ENCODE peak calls at places on chromosome 13, in four cellular contexts. P, W, B and A are unnamed samples.

GRCh38 chr13:64675256-64675892 is 2554.8 kb downstream of the PCDH9 start:
- DNase-seq in P (no peak), W (no peak), B (no peak), A (no peak)

GRCh38 chr13:73369095-73369494 is 310.3 kb downstream of the KLF5 start:
- DNase-seq in P (no peak), W (no peak), B (no peak), A (no peak)

GRCh38 chr13:113387396-113387795 is 23.5 kb upstream of the GRTP1 start:
- DNase-seq in P (no peak), W (no peak), B (no peak), A (no peak)

GRCh38 chr13:23674795-23675640 is 104.8 kb downstream of the TNFRSF19 start:
- DNase-seq in P (no peak), W (no peak), B (no peak), A (no peak)

GRCh38 chr13:77565635-77566034 is 30.1 kb downstream of the SCEL start:
- DNase-seq in P (no peak), W (no peak), B (no peak), A (no peak)

GRCh38 chr13:31131470-31131961 is 30.2 kb downstream of the HSPH1 start:
- DNase-seq in P (no peak), W (no peak), B (no peak), A (no peak)

GRCh38 chr13:31067416-31068118 is 94.1 kb downstream of the HSPH1 start:
- DNase-seq in P (no peak), W (no peak), B (no peak), A (no peak)

GRCh38 chr13:102091231-102091630 is 310.6 kb downstream of the FGF14 start:
- DNase-seq in P (no peak), W (no peak), B (peak; percentile 66), A (no peak)

GRCh38 chr13:27569405-27569804 is 50.9 kb downstream of the LNX2 start:
- DNase-seq in P (no peak), W (no peak), B (no peak), A (no peak)

GRCh38 chr13:63631006-63631405 is 2215.4 kb upstream of the PCDH20 start:
- DNase-seq in P (no peak), W (no peak), B (no peak), A (no peak)

GRCh38 chr13:39209731-39210633 is 171.7 kb downstream of the NHLRC3 start:
- DNase-seq in P (no peak), W (no peak), B (no peak), A (no peak)

GRCh38 chr13:110329258-110329657 is 22.2 kb downstream of the COL4A2 start:
- DNase-seq in P (no peak), W (no peak), B (no peak), A (no peak)

GRCh38 chr13:40026741-40027140 is 371.3 kb downstream of the COG6 start:
- DNase-seq in P (no peak), W (no peak), B (no peak), A (no peak)

GRCh38 chr13:70856025-70856424 is 747.8 kb upstream of the KLHL1 start:
- DNase-seq in P (no peak), W (no peak), B (no peak), A (no peak)

GRCh38 chr13:27450921-27451461 is 627 bp upstream of the MTIF3 start:
- DNase-seq in P (no peak), W (peak; percentile 76), B (peak; percentile 50), A (peak; percentile 82)

GRCh38 chr13:50389726-50390125 is 374.5 kb downstream of the KCNRG start:
- DNase-seq in P (no peak), W (no peak), B (peak; percentile 56), A (no peak)

DNA sequence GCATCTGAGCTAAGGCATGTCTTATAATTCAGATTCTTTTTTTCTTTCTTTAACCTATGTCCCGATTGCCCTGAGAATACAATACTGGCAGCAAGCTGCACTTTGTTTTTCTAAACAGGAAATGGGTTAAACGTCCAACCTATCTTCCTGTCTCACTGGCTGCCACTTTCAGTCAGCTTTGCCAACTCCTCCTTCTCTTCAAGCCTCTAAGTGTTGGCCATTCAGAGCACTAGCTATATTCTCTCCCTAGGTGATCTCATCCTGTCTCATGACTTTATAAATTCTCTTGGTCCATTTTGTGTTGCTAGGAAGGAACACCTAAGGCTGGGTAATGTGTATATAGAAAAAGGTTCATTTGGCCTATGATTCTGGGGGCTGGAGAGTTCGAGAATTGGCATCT is 109.5 kb upstream of the TSC22D1 start:
- DNase-seq in P (no peak), W (no peak), B (no peak), A (no peak)
- H3K9me3 ChIP-seq in P (no peaks in the 10 kb centered on the region), W (no peaks in the 10 kb centered on the region), B (peaks cover 3% of the 10 kb centered on the region), A (no peaks in the 10 kb centered on the region)

GRCh38 chr13:41267106-41267505 is 3.7 kb upstream of the MTRF1 start:
- DNase-seq in P (no peak), W (no peak), B (no peak), A (no peak)
- H3K9me3 ChIP-seq in P (no peaks in the 10 kb centered on the region), W (peaks cover 22% of the 10 kb centered on the region), B (no peaks in the 10 kb centered on the region), A (peaks cover 5% of the 10 kb centered on the region)

GRCh38 chr13:19153782-19154450 is 27.7 kb downstream of the TUBA3C start:
- DNase-seq in P (no peak), W (no peak), B (peak; percentile 48), A (peak; percentile 57)
- H3K9me3 ChIP-seq in P (no peaks in the 10 kb centered on the region), W (peaks cover 79% of the 10 kb centered on the region), B (no peaks in the 10 kb centered on the region), A (no peaks in the 10 kb centered on the region)

DNA sequence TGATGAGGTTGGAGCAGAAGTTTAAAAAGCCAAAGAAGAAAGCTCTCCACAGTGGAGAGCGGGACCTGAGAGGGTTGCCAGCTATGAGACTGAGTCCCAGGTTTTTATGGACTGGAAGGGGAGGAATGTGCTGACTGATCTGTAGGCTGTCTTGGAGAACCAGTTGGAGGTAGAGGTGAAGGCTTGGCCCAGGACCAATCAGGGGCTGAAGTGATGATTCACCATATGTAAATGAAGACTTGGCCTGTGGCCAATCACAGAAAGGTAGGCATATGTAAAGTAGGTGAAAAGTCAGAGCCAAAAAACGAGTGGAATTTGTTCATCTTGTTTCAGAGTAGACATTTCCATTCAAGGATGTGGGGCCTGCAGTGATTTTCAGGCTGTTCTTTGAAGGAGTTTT is 17.5 kb upstream of the KBTBD6 start:
- DNase-seq in P (no peak), W (no peak), B (no peak), A (no peak)
- H3K9me3 ChIP-seq in P (peaks cover 37% of the 10 kb centered on the region), W (peaks cover 56% of the 10 kb centered on the region), B (no peaks in the 10 kb centered on the region), A (peaks cover 20% of the 10 kb centered on the region)

GRCh38 chr13:25899464-25899863 is 152.4 kb downstream of the SHISA2 start:
- DNase-seq in P (no peak), W (no peak), B (no peak), A (no peak)
- H3K9me3 ChIP-seq in P (no peaks in the 10 kb centered on the region), W (no peaks in the 10 kb centered on the region), B (peaks cover 15% of the 10 kb centered on the region), A (no peaks in the 10 kb centered on the region)

GRCh38 chr13:19171563-19171962 is 10.1 kb downstream of the TUBA3C start:
- DNase-seq in P (no peak), W (no peak), B (no peak), A (no peak)
- H3K9me3 ChIP-seq in P (no peaks in the 10 kb centered on the region), W (peaks cover 50% of the 10 kb centered on the region), B (peaks cover 3% of the 10 kb centered on the region), A (no peaks in the 10 kb centered on the region)

DNA sequence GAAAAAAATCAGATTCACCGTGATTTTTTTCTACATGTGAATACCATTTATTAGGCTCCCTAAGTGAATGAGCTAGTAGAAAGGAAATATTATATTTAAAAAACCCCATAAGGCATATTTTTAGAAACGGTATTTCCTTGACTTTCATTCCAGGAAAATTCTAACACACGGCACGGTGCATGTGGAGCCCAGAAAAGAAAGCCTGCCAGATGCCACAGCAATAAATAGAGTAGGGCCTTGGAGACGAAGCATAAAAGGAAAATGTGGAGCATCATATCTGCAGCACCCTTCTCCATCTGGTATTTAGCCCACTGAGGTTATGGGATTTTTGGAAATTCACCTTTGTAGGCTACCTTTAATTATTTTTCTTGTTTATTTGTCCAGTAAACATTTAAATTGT is 314.4 kb downstream of the ENOX1 start:
- DNase-seq in P (no peak), W (no peak), B (no peak), A (no peak)
- H3K9me3 ChIP-seq in P (no peaks in the 10 kb centered on the region), W (no peaks in the 10 kb centered on the region), B (no peaks in the 10 kb centered on the region), A (no peaks in the 10 kb centered on the region)

GRCh38 chr13:47964863-47965262 is 36.2 kb downstream of the SUCLA2 start:
- DNase-seq in P (no peak), W (no peak), B (no peak), A (no peak)

GRCh38 chr13:47962237-47962636 is 38.8 kb downstream of the SUCLA2 start:
- DNase-seq in P (no peak), W (no peak), B (no peak), A (no peak)

GRCh38 chr13:47957073-47957472 is 44.0 kb downstream of the SUCLA2 start:
- DNase-seq in P (no peak), W (no peak), B (no peak), A (no peak)

GRCh38 chr13:47955836-47956235 is 45.2 kb downstream of the SUCLA2 start:
- DNase-seq in P (no peak), W (no peak), B (no peak), A (no peak)

GRCh38 chr13:47959468-47960088 is 41.5 kb downstream of the SUCLA2 start:
- DNase-seq in P (no peak), W (no peak), B (no peak), A (no peak)
- H3K9me3 ChIP-seq in P (no peaks in the 10 kb centered on the region), W (peaks cover 34% of the 10 kb centered on the region), B (no peaks in the 10 kb centered on the region), A (peaks cover 4% of the 10 kb centered on the region)

GRCh38 chr13:47572375-47572774 is 428.7 kb downstream of the SUCLA2 start:
- DNase-seq in P (no peak), W (no peak), B (no peak), A (no peak)
- H3K9me3 ChIP-seq in P (no peaks in the 10 kb centered on the region), W (peaks cover 84% of the 10 kb centered on the region), B (peaks cover 37% of the 10 kb centered on the region), A (peaks cover 4% of the 10 kb centered on the region)